ENCODE peak calls at places on chromosomes 7 and 10, in four cellular contexts. One of them, this sample, is unnamed.

GRCh38 chr10:119688033-119688508 is 36.9 kb downstream of the BAG3 start:
- DNase-seq in HepG2: peak; percentile 54
- DNase-seq in K562: no peak
- DNase-seq in GM12878: no peak
- DNase-seq in this sample: no peak

GRCh38 chr10:17644485-17644964 is 574 bp downstream of the STAM start:
- DNase-seq in HepG2: no peak
- DNase-seq in GM12878: no peak
- DNase-seq in K562: peak; percentile 46
- DNase-seq in this sample: no peak

GRCh38 chr10:42926831-42927230 is 144.2 kb downstream of the BMS1 start:
- DNase-seq in GM12878: no peak
- DNase-seq in K562: no peak
- DNase-seq in HepG2: no peak
- DNase-seq in this sample: no peak

GRCh38 chr10:125083576-125083920 is 76.8 kb downstream of the CTBP2 start:
- DNase-seq in K562: no peak
- DNase-seq in GM12878: no peak
- DNase-seq in HepG2: no peak
- DNase-seq in this sample: peak; percentile 77

GRCh38 chr10:89414879-89415821 is 782 bp downstream of the IFIT5 start:
- DNase-seq in HepG2: no peak
- DNase-seq in K562: no peak
- DNase-seq in GM12878: no peak
- DNase-seq in this sample: peak; percentile 55

GRCh38 chr10:31132681-31133239 is 101.1 kb upstream of the ZNF438 start:
- DNase-seq in HepG2: no peak
- DNase-seq in GM12878: no peak
- DNase-seq in K562: no peak
- DNase-seq in this sample: no peak

GRCh38 chr10:64070241-64070640 is 549.0 kb downstream of the REEP3 start:
- DNase-seq in K562: no peak
- DNase-seq in HepG2: no peak
- DNase-seq in GM12878: no peak
- DNase-seq in this sample: no peak

GRCh38 chr10:79401015-79401921 is 44.2 kb downstream of the ZCCHC24 start:
- DNase-seq in HepG2: no peak
- DNase-seq in K562: no peak
- DNase-seq in GM12878: no peak
- DNase-seq in this sample: no peak

GRCh38 chr7:30155481-30155880 is 20.7 kb downstream of the MTURN start:
- DNase-seq in K562: no peak
- DNase-seq in GM12878: no peak
- DNase-seq in HepG2: no peak
- DNase-seq in this sample: no peak

GRCh38 chr10:34960983-34961382 is 129.2 kb downstream of the CUL2 start:
- DNase-seq in HepG2: no peak
- DNase-seq in K562: no peak
- DNase-seq in GM12878: no peak
- DNase-seq in this sample: peak; percentile 46

GRCh38 chr10:28254290-28254985 is 48.4 kb downstream of the MPP7 start:
- DNase-seq in GM12878: no peak
- DNase-seq in K562: no peak
- DNase-seq in HepG2: no peak
- DNase-seq in this sample: no peak

GRCh38 chr7:94594882-94595281 is 61.1 kb downstream of the SGCE start:
- DNase-seq in HepG2: no peak
- DNase-seq in K562: no peak
- DNase-seq in GM12878: no peak
- DNase-seq in this sample: no peak

GRCh38 chr10:83577421-83577820 is 561.9 kb upstream of the GHITM start:
- DNase-seq in HepG2: no peak
- DNase-seq in K562: no peak
- DNase-seq in GM12878: no peak
- DNase-seq in this sample: no peak

GRCh38 chr7:78134748-78135147 is 336.2 kb downstream of the PHTF2 start:
- DNase-seq in K562: no peak
- DNase-seq in HepG2: no peak
- DNase-seq in GM12878: no peak
- DNase-seq in this sample: no peak

GRCh38 chr10:133071801-133072595 is 15.7 kb upstream of the ADGRA1 start:
- DNase-seq in GM12878: no peak
- DNase-seq in HepG2: no peak
- DNase-seq in K562: no peak
- DNase-seq in this sample: no peak

GRCh38 chr7:17046666-17047065 is 164.9 kb upstream of the AGR3 start:
- DNase-seq in GM12878: no peak
- DNase-seq in HepG2: no peak
- DNase-seq in K562: no peak
- DNase-seq in this sample: no peak

GRCh38 chr7:7505936-7506335 is 29.7 kb downstream of the COL28A1 start:
- DNase-seq in HepG2: no peak
- DNase-seq in GM12878: no peak
- DNase-seq in K562: no peak
- DNase-seq in this sample: no peak

GRCh38 chr10:123148414-123149161 is 652 bp downstream of the HMX2 start:
- DNase-seq in HepG2: no peak
- DNase-seq in GM12878: no peak
- DNase-seq in K562: no peak
- DNase-seq in this sample: no peak

GRCh38 chr7:140003913-140004382 is 58.8 kb downstream of the PARP12 start:
- DNase-seq in HepG2: peak; percentile 43
- DNase-seq in K562: peak; percentile 81
- DNase-seq in GM12878: peak; percentile 16
- DNase-seq in this sample: peak; percentile 80

GRCh38 chr10:14200645-14201534 is 129.8 kb downstream of the FRMD4A start:
- DNase-seq in HepG2: no peak
- DNase-seq in K562: peak; percentile 24
- DNase-seq in GM12878: no peak
- DNase-seq in this sample: no peak

GRCh38 chr10:7855205-7855604 is 36.9 kb downstream of the TAF3 start:
- DNase-seq in K562: no peak
- DNase-seq in GM12878: no peak
- DNase-seq in HepG2: peak; percentile 16
- DNase-seq in this sample: no peak

GRCh38 chr10:118870467-118871243 is 115.9 kb upstream of the CACUL1 start:
- DNase-seq in GM12878: no peak
- DNase-seq in HepG2: peak; percentile 8
- DNase-seq in K562: no peak
- DNase-seq in this sample: peak; percentile 36

GRCh38 chr7:30559566-30559965 is 35.1 kb upstream of the GARS1 start:
- DNase-seq in K562: no peak
- DNase-seq in GM12878: no peak
- DNase-seq in HepG2: no peak
- DNase-seq in this sample: no peak

GRCh38 chr7:77269360-77270075 is 69.9 kb upstream of the FGL2 start:
- DNase-seq in GM12878: peak; percentile 23
- DNase-seq in HepG2: no peak
- DNase-seq in K562: no peak
- DNase-seq in this sample: no peak

GRCh38 chr10:13268841-13269240 is 31.0 kb downstream of the PHYH start:
- DNase-seq in K562: peak; percentile 24
- DNase-seq in GM12878: no peak
- DNase-seq in HepG2: no peak
- DNase-seq in this sample: no peak

GRCh38 chr7:51774178-51774577 is 457.6 kb upstream of the COBL start:
- DNase-seq in GM12878: no peak
- DNase-seq in K562: no peak
- DNase-seq in HepG2: no peak
- DNase-seq in this sample: no peak

GRCh38 chr7:91653257-91653656 is 227.2 kb downstream of the MTERF1 start:
- DNase-seq in GM12878: no peak
- DNase-seq in K562: no peak
- DNase-seq in HepG2: no peak
- DNase-seq in this sample: no peak

GRCh38 chr10:70461397-70462348 is 16.9 kb upstream of the PALD1 start:
- DNase-seq in HepG2: peak; percentile 37
- DNase-seq in GM12878: no peak
- DNase-seq in K562: peak; percentile 82
- DNase-seq in this sample: peak; percentile 87

GRCh38 chr10:86376852-86377796 is 10.5 kb upstream of the GRID1 start:
- DNase-seq in GM12878: no peak
- DNase-seq in HepG2: peak; percentile 45
- DNase-seq in K562: peak; percentile 79
- DNase-seq in this sample: peak; percentile 71

GRCh38 chr10:97765201-97765600 is 6.6 kb downstream of the SFRP5 start:
- DNase-seq in K562: no peak
- DNase-seq in HepG2: no peak
- DNase-seq in GM12878: no peak
- DNase-seq in this sample: no peak

GRCh38 chr7:36670585-36671431 is 53.5 kb downstream of the AOAH start:
- DNase-seq in GM12878: peak; percentile 28
- DNase-seq in K562: peak; percentile 73
- DNase-seq in HepG2: peak; percentile 42
- DNase-seq in this sample: peak; percentile 56

GRCh38 chr10:32577448-32577847 is 131.5 kb downstream of the CCDC7 start:
- DNase-seq in GM12878: no peak
- DNase-seq in HepG2: no peak
- DNase-seq in K562: no peak
- DNase-seq in this sample: no peak

GRCh38 chr7:16688249-16688648 is 42.3 kb downstream of the BZW2 start:
- DNase-seq in GM12878: no peak
- DNase-seq in HepG2: no peak
- DNase-seq in K562: peak; percentile 50
- DNase-seq in this sample: peak; percentile 52

GRCh38 chr10:842795-843194 is 88.7 kb downstream of the LARP4B start:
- DNase-seq in HepG2: no peak
- DNase-seq in GM12878: no peak
- DNase-seq in K562: no peak
- DNase-seq in this sample: no peak
- TF ChIP-seq POLR2AphosphoS2 in HepG2: no peak
- TF ChIP-seq POLR2AphosphoS2 in GM12878: no peak
- TF ChIP-seq POLR2AphosphoS2 in K562: no peak
- TF ChIP-seq POLR2AphosphoS2 in this sample: no peak

DNA sequence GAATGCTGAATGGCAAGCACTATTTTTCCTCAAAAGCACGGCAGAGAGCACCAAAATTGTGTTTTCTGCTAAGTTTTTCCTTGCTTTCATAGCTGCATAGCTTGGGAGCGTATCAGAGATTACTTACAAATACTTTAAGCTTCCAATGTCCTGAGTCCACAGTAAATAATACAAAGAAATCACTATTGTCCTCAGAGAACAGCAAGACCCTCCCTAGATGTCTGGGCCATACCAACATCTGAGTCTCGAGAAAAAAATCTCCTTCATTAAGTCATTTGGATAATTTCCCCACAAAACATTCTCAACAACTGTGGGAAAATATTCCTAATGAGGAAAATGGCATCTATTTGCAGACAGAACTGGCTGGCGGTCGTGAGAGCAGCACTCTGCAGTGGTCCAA is 41.7 kb downstream of the SGMS1 start:
- DNase-seq in GM12878: no peak
- DNase-seq in K562: no peak
- DNase-seq in HepG2: no peak
- DNase-seq in this sample: no peak
- TF ChIP-seq POLR2AphosphoS2 in GM12878: no peak
- TF ChIP-seq POLR2AphosphoS2 in K562: no peak
- TF ChIP-seq POLR2AphosphoS2 in HepG2: no peak
- TF ChIP-seq POLR2AphosphoS2 in this sample: no peak

GRCh38 chr7:48173983-48174382 is 2.7 kb downstream of the ABCA13 start:
- DNase-seq in K562: no peak
- DNase-seq in HepG2: no peak
- DNase-seq in GM12878: no peak
- DNase-seq in this sample: no peak
- TF ChIP-seq POLR2AphosphoS2 in K562: no peak
- TF ChIP-seq POLR2AphosphoS2 in HepG2: no peak
- TF ChIP-seq POLR2AphosphoS2 in GM12878: no peak
- TF ChIP-seq POLR2AphosphoS2 in this sample: no peak

GRCh38 chr7:121741896-121742295 is 131.1 kb upstream of the PTPRZ1 start:
- DNase-seq in GM12878: no peak
- DNase-seq in HepG2: no peak
- DNase-seq in K562: no peak
- DNase-seq in this sample: no peak
- TF ChIP-seq POLR2AphosphoS2 in GM12878: no peak
- TF ChIP-seq POLR2AphosphoS2 in HepG2: no peak
- TF ChIP-seq POLR2AphosphoS2 in K562: no peak
- TF ChIP-seq POLR2AphosphoS2 in this sample: no peak

GRCh38 chr10:104334561-104334960 is 3.7 kb downstream of the ITPRIP start:
- DNase-seq in GM12878: no peak
- DNase-seq in K562: no peak
- DNase-seq in HepG2: no peak
- DNase-seq in this sample: no peak

GRCh38 chr10:104333728-104334373 is 4.4 kb downstream of the ITPRIP start:
- DNase-seq in K562: no peak
- DNase-seq in GM12878: no peak
- DNase-seq in HepG2: no peak
- DNase-seq in this sample: no peak

GRCh38 chr10:104331208-104331838 is 6.9 kb downstream of the ITPRIP start:
- DNase-seq in GM12878: no peak
- DNase-seq in K562: no peak
- DNase-seq in HepG2: peak; percentile 70
- DNase-seq in this sample: no peak

GRCh38 chr10:104332243-104333036 is 5.8 kb downstream of the ITPRIP start:
- DNase-seq in GM12878: no peak
- DNase-seq in HepG2: no peak
- DNase-seq in K562: peak; percentile 60
- DNase-seq in this sample: no peak

GRCh38 chr10:104333037-104333727 is 5.1 kb downstream of the ITPRIP start:
- DNase-seq in GM12878: no peak
- DNase-seq in HepG2: no peak
- DNase-seq in K562: peak; percentile 49
- DNase-seq in this sample: no peak
- TF ChIP-seq POLR2AphosphoS2 in GM12878: no peak
- TF ChIP-seq POLR2AphosphoS2 in HepG2: no peak
- TF ChIP-seq POLR2AphosphoS2 in K562: no peak
- TF ChIP-seq POLR2AphosphoS2 in this sample: no peak